ENCODE peak calls at places on chromosomes 5 and 9, in four cellular contexts. Y is SJSA1; R is central memory CD4-positive, alpha-beta T cell; F is RWPE1. Z is an unnamed sample.

GRCh38 chr9:131853434-131853833 is 113.6 kb upstream of the RAPGEF1 start:
- DNase-seq in F (no peak), R (no peak), Y (no peak), Z (no peak)

GRCh38 chr5:138632900-138633489 is 57.8 kb upstream of the HSPA9 start:
- DNase-seq in R (no peak), F (no peak), Y (no peak), Z (no peak)

GRCh38 chr9:7844283-7844682 is 44.7 kb upstream of the DMAC1 start:
- DNase-seq in Y (no peak), R (peak; percentile 17), F (no peak), Z (peak; percentile 30)

GRCh38 chr5:143174714-143175398 is 228.6 kb downstream of the NR3C1 start:
- DNase-seq in R (no peak), Y (no peak), F (no peak), Z (no peak)

GRCh38 chr5:95730011-95730700 is 980 bp upstream of the RHOBTB3 start:
- DNase-seq in R (no peak), Y (no peak), F (no peak), Z (no peak)

GRCh38 chr9:88996046-88997005 is 5.1 kb downstream of the S1PR3 start:
- DNase-seq in R (no peak), Y (no peak), F (no peak), Z (no peak)

GRCh38 chr5:166772770-166773169 is 1518.7 kb upstream of the WWC1 start:
- DNase-seq in R (no peak), Y (no peak), F (peak; percentile 81), Z (no peak)

GRCh38 chr5:63125862-63126261 is 547.2 kb downstream of the LRRC70 start:
- DNase-seq in F (peak; percentile 65), Y (no peak), R (no peak), Z (no peak)

GRCh38 chr9:99178912-99179872 is 42.5 kb downstream of the ALG2 start:
- DNase-seq in Y (no peak), F (no peak), R (no peak), Z (no peak)

GRCh38 chr9:94945191-94946144 is 219.0 kb downstream of the AOPEP start:
- DNase-seq in R (no peak), Y (peak; percentile 58), F (peak; percentile 75), Z (no peak)

GRCh38 chr5:115100556-115100955 is 69.2 kb downstream of the TRIM36 start:
- DNase-seq in Y (no peak), R (no peak), F (no peak), Z (no peak)

GRCh38 chr5:1141827-1142226 is 30.0 kb upstream of the SLC12A7 start:
- DNase-seq in F (no peak), R (no peak), Y (no peak), Z (no peak)

GRCh38 chr9:122370869-122371467 is at the start of gene PTGS1:
- DNase-seq in Y (no peak), F (peak; percentile 81), R (no peak), Z (peak; percentile 22)

GRCh38 chr5:179953934-179954833 is 46.5 kb upstream of the TBC1D9B start:
- DNase-seq in F (no peak), R (no peak), Y (no peak), Z (no peak)

GRCh38 chr5:101590384-101590783 is 687.3 kb upstream of the ST8SIA4 start:
- DNase-seq in Y (no peak), R (no peak), F (no peak), Z (no peak)

GRCh38 chr5:80672140-80672736 is 17.5 kb upstream of the DHFR start:
- DNase-seq in Y (peak; percentile 64), R (peak; percentile 37), F (peak; percentile 71), Z (peak; percentile 58)

GRCh38 chr9:5895782-5896181 is 5.1 kb downstream of the MLANA start:
- DNase-seq in Y (no peak), F (no peak), R (no peak), Z (no peak)

GRCh38 chr9:106648799-106649198 is 214.2 kb upstream of the ZNF462 start:
- DNase-seq in F (peak; percentile 55), Y (no peak), R (no peak), Z (no peak)

GRCh38 chr5:27568811-27569210 is 530.4 kb upstream of the CDH9 start:
- DNase-seq in Y (no peak), R (no peak), F (peak; percentile 11), Z (no peak)

GRCh38 chr5:80590766-80591165 is 20.7 kb upstream of the ANKRD34B start:
- DNase-seq in Y (no peak), R (no peak), F (no peak), Z (no peak)

GRCh38 chr9:125820100-125820804 is 73.1 kb downstream of the PBX3 start:
- DNase-seq in Y (no peak), R (no peak), F (no peak), Z (no peak)

GRCh38 chr5:166074839-166075481 is 2216.5 kb upstream of the WWC1 start:
- DNase-seq in Y (no peak), R (no peak), F (no peak), Z (no peak)

GRCh38 chr9:3028535-3028934 is 184.6 kb upstream of the PUM3 start:
- DNase-seq in R (no peak), Y (no peak), F (no peak), Z (no peak)

GRCh38 chr5:173547579-173547978 is 68.9 kb downstream of the BOD1 start:
- DNase-seq in R (no peak), Y (no peak), F (peak; percentile 41), Z (no peak)

GRCh38 chr5:80408976-80409926 is 1.4 kb downstream of the ZFYVE16 start:
- DNase-seq in R (no peak), F (no peak), Y (no peak), Z (no peak)

GRCh38 chr9:75176037-75176436 is 87.7 kb downstream of the OSTF1 start:
- DNase-seq in F (no peak), R (no peak), Y (no peak), Z (no peak)

GRCh38 chr5:180090098-180090768 is 18.7 kb upstream of the RNF130 start:
- DNase-seq in Y (no peak), F (peak; percentile 49), R (peak; percentile 75), Z (peak; percentile 64)

GRCh38 chr9:114096041-114096511 is 3.0 kb downstream of the KIF12 start:
- DNase-seq in R (no peak), Y (no peak), F (no peak), Z (no peak)

GRCh38 chr5:141793881-141794280 is 84.3 kb downstream of the PCDH1 start:
- DNase-seq in R (no peak), Y (no peak), F (no peak), Z (no peak)

GRCh38 chr9:87685431-87685830 is 40.5 kb upstream of the CTSL start:
- DNase-seq in F (no peak), Y (no peak), R (no peak), Z (no peak)

GRCh38 chr5:75844301-75844700 is 127.1 kb upstream of the POC5 start:
- DNase-seq in F (no peak), Y (no peak), R (no peak), Z (no peak)

GRCh38 chr5:141656396-141656795 is 5.2 kb upstream of the FCHSD1 start:
- DNase-seq in F (no peak), R (no peak), Y (no peak), Z (no peak)

GRCh38 chr5:1118231-1118698 is 6.4 kb upstream of the SLC12A7 start:
- DNase-seq in Y (no peak), R (no peak), F (peak; percentile 50), Z (no peak)

GRCh38 chr5:14821721-14822120 is 49.9 kb downstream of the ANKH start:
- DNase-seq in R (no peak), Y (no peak), F (no peak), Z (no peak)

Z was measured in CD4-positive, CD25-positive, alpha-beta regulatory T cell.